ENCODE peak calls at places on chromosomes 6 and 20, in ten cellular contexts. One of them, this sample, is unnamed.

GRCh38 chr6:29967379-29968010 is 25.2 kb downstream of the HLA-A start:
- DNase-seq in mesendoderm: peak; percentile 29
- DNase-seq in GM06990: no peak
- DNase-seq in HAP-1: no peak
- DNase-seq in dermis blood vessel endothelial cell: peak; percentile 66
- DNase-seq in fibroblast of the conjunctiva: no peak
- DNase-seq in LHCN-M2: peak; percentile 82
- DNase-seq in prostate gland: no peak
- DNase-seq in thoracic aorta: no peak
- DNase-seq in astrocyte of the spinal cord: peak; percentile 13
- DNase-seq in this sample: peak; percentile 43

GRCh38 chr20:56439784-56440291 is 27.8 kb downstream of the CASS4 start:
- DNase-seq in mesendoderm: peak; percentile 30
- DNase-seq in GM06990: no peak
- DNase-seq in HAP-1: no peak
- DNase-seq in dermis blood vessel endothelial cell: peak; percentile 57
- DNase-seq in fibroblast of the conjunctiva: peak; percentile 87
- DNase-seq in LHCN-M2: peak; percentile 97
- DNase-seq in prostate gland: no peak
- DNase-seq in thoracic aorta: no peak
- DNase-seq in astrocyte of the spinal cord: peak; percentile 97
- DNase-seq in this sample: peak; percentile 53

GRCh38 chr6:2858678-2859324 is 17.1 kb upstream of the SERPINB1 start:
- DNase-seq in mesendoderm: no peak
- DNase-seq in GM06990: no peak
- DNase-seq in HAP-1: no peak
- DNase-seq in dermis blood vessel endothelial cell: no peak
- DNase-seq in fibroblast of the conjunctiva: no peak
- DNase-seq in LHCN-M2: no peak
- DNase-seq in prostate gland: no peak
- DNase-seq in thoracic aorta: no peak
- DNase-seq in astrocyte of the spinal cord: peak; percentile 32
- DNase-seq in this sample: no peak

GRCh38 chr20:38473353-38473795 is 731 bp downstream of the RALGAPB start:
- DNase-seq in mesendoderm: peak; percentile 82
- DNase-seq in GM06990: no peak
- DNase-seq in HAP-1: no peak
- DNase-seq in dermis blood vessel endothelial cell: peak; percentile 60
- DNase-seq in fibroblast of the conjunctiva: no peak
- DNase-seq in LHCN-M2: peak; percentile 25
- DNase-seq in prostate gland: peak; percentile 21
- DNase-seq in thoracic aorta: no peak
- DNase-seq in astrocyte of the spinal cord: peak; percentile 8
- DNase-seq in this sample: no peak

GRCh38 chr6:152078804-152079203 is 271.3 kb downstream of the ESR1 start:
- DNase-seq in mesendoderm: peak; percentile 63
- DNase-seq in GM06990: no peak
- DNase-seq in HAP-1: no peak
- DNase-seq in dermis blood vessel endothelial cell: no peak
- DNase-seq in fibroblast of the conjunctiva: no peak
- DNase-seq in LHCN-M2: no peak
- DNase-seq in prostate gland: no peak
- DNase-seq in thoracic aorta: no peak
- DNase-seq in astrocyte of the spinal cord: no peak
- DNase-seq in this sample: no peak

GRCh38 chr6:11891547-11891946 is 112.9 kb upstream of the ADTRP start:
- DNase-seq in mesendoderm: no peak
- DNase-seq in GM06990: no peak
- DNase-seq in HAP-1: no peak
- DNase-seq in dermis blood vessel endothelial cell: no peak
- DNase-seq in fibroblast of the conjunctiva: no peak
- DNase-seq in LHCN-M2: no peak
- DNase-seq in prostate gland: no peak
- DNase-seq in thoracic aorta: no peak
- DNase-seq in astrocyte of the spinal cord: no peak
- DNase-seq in this sample: no peak

GRCh38 chr6:134848076-134848475 is 101.8 kb downstream of the ALDH8A1 start:
- DNase-seq in mesendoderm: no peak
- DNase-seq in GM06990: no peak
- DNase-seq in HAP-1: no peak
- DNase-seq in dermis blood vessel endothelial cell: no peak
- DNase-seq in fibroblast of the conjunctiva: no peak
- DNase-seq in LHCN-M2: no peak
- DNase-seq in prostate gland: no peak
- DNase-seq in thoracic aorta: no peak
- DNase-seq in astrocyte of the spinal cord: no peak
- DNase-seq in this sample: no peak

GRCh38 chr6:24458134-24458533 is 31.2 kb downstream of the GPLD1 start:
- DNase-seq in mesendoderm: no peak
- DNase-seq in GM06990: no peak
- DNase-seq in HAP-1: no peak
- DNase-seq in dermis blood vessel endothelial cell: no peak
- DNase-seq in fibroblast of the conjunctiva: no peak
- DNase-seq in LHCN-M2: no peak
- DNase-seq in prostate gland: no peak
- DNase-seq in thoracic aorta: no peak
- DNase-seq in astrocyte of the spinal cord: no peak
- DNase-seq in this sample: no peak

GRCh38 chr6:1856381-1856780 is 246.7 kb downstream of the FOXC1 start:
- DNase-seq in mesendoderm: no peak
- DNase-seq in GM06990: peak; percentile 15
- DNase-seq in HAP-1: peak; percentile 94
- DNase-seq in dermis blood vessel endothelial cell: peak; percentile 63
- DNase-seq in fibroblast of the conjunctiva: peak; percentile 62
- DNase-seq in LHCN-M2: no peak
- DNase-seq in prostate gland: peak; percentile 45
- DNase-seq in thoracic aorta: no peak
- DNase-seq in astrocyte of the spinal cord: peak; percentile 72
- DNase-seq in this sample: peak; percentile 16

GRCh38 chr6:137699036-137699683 is 167.9 kb upstream of the TNFAIP3 start:
- DNase-seq in mesendoderm: no peak
- DNase-seq in GM06990: no peak
- DNase-seq in HAP-1: no peak
- DNase-seq in dermis blood vessel endothelial cell: peak; percentile 69
- DNase-seq in fibroblast of the conjunctiva: no peak
- DNase-seq in LHCN-M2: peak; percentile 56
- DNase-seq in prostate gland: no peak
- DNase-seq in thoracic aorta: no peak
- DNase-seq in astrocyte of the spinal cord: no peak
- DNase-seq in this sample: no peak

GRCh38 chr6:40807484-40807883 is 220.3 kb upstream of the LRFN2 start:
- DNase-seq in mesendoderm: no peak
- DNase-seq in GM06990: no peak
- DNase-seq in HAP-1: no peak
- DNase-seq in dermis blood vessel endothelial cell: no peak
- DNase-seq in fibroblast of the conjunctiva: no peak
- DNase-seq in LHCN-M2: peak; percentile 32
- DNase-seq in prostate gland: no peak
- DNase-seq in thoracic aorta: no peak
- DNase-seq in astrocyte of the spinal cord: no peak
- DNase-seq in this sample: no peak

GRCh38 chr6:167115054-167115453 is 7.8 kb upstream of the CCR6 start:
- DNase-seq in mesendoderm: no peak
- DNase-seq in GM06990: no peak
- DNase-seq in HAP-1: no peak
- DNase-seq in dermis blood vessel endothelial cell: no peak
- DNase-seq in fibroblast of the conjunctiva: no peak
- DNase-seq in LHCN-M2: no peak
- DNase-seq in prostate gland: no peak
- DNase-seq in thoracic aorta: no peak
- DNase-seq in astrocyte of the spinal cord: no peak
- DNase-seq in this sample: no peak